ENCODE peak calls at places on chromosome 15, in seven cellular contexts. O, H, E, T, I, S and C are unnamed samples.
A peak's percentile ranks its signal among the peaks of the same experiment; 100 is the strongest.

GRCh38 chr15:60326824-60327654 is 70.7 kb downstream of the ANXA2 start:
- DNase-seq in O (no peak), H (no peak), E (peak; percentile 76), T (no peak), I (no peak), S (no peak), C (peak; percentile 80)

GRCh38 chr15:72020799-72021198 is 97.2 kb downstream of the MYO9A start:
- DNase-seq in O (no peak), H (no peak), E (no peak), T (no peak), I (no peak), S (no peak), C (no peak)

GRCh38 chr15:60091150-60091549 is 87.0 kb downstream of the FOXB1 start:
- DNase-seq in O (no peak), H (no peak), E (peak; percentile 98), T (no peak), I (peak; percentile 41), S (no peak), C (no peak)

GRCh38 chr15:31079519-31079918 is 22.0 kb downstream of the TRPM1 start:
- DNase-seq in O (no peak), H (no peak), E (no peak), T (no peak), I (no peak), S (no peak), C (no peak)

GRCh38 chr15:76178321-76178720 is 118.5 kb downstream of the TMEM266 start:
- DNase-seq in O (no peak), H (no peak), E (no peak), T (no peak), I (no peak), S (no peak), C (no peak)

GRCh38 chr15:69074011-69074842 is 59.7 kb downstream of the NOX5 start:
- DNase-seq in O (no peak), H (no peak), E (peak; percentile 73), T (no peak), I (no peak), S (peak; percentile 72), C (peak; percentile 88)

GRCh38 chr15:73748731-73749130 is 4.4 kb downstream of the INSYN1 start:
- DNase-seq in O (no peak), H (no peak), E (no peak), T (no peak), I (no peak), S (no peak), C (no peak)

GRCh38 chr15:73369073-73369694 is 426 bp upstream of the HCN4 start:
- DNase-seq in O (no peak), H (no peak), E (no peak), T (no peak), I (no peak), S (no peak), C (no peak)

GRCh38 chr15:41256577-41257038 is 25.5 kb downstream of the CHP1 start:
- DNase-seq in O (no peak), H (no peak), E (peak; percentile 86), T (no peak), I (no peak), S (no peak), C (no peak)

GRCh38 chr15:100438570-100438969 is 90.2 kb downstream of the CERS3 start:
- DNase-seq in O (no peak), H (no peak), E (peak; percentile 61), T (peak; percentile 1), I (no peak), S (no peak), C (peak; percentile 46)

GRCh38 chr15:76904461-76905012 is 603 bp downstream of the SCAPER start:
- DNase-seq in O (no peak), H (peak; percentile 63), E (peak; percentile 49), T (peak; percentile 3), I (peak; percentile 1), S (peak; percentile 59), C (peak; percentile 43)

GRCh38 chr15:50137330-50137761 is 18.3 kb upstream of the ATP8B4 start:
- DNase-seq in O (no peak), H (no peak), E (peak; percentile 88), T (no peak), I (peak; percentile 98), S (no peak), C (peak; percentile 17)